ENCODE peak calls at places on chromosome 17, in six cellular contexts. N is neural progenitor cell, L is PC-3, C is MM.1S, G is HCT116, T is SK-N-SH. W is an unnamed sample.

GRCh38 chr17:63426917-63427308 is 19.2 kb downstream of the CYB561 start:
- DNase-seq in G (no peak), C (no peak), N (no peak), T (no peak), L (no peak), W (no peak)

GRCh38 chr17:11272191-11272590 is 31.2 kb downstream of the SHISA6 start:
- DNase-seq in L (no peak), T (no peak), G (no peak), N (no peak), C (no peak), W (no peak)

GRCh38 chr17:16298140-16298662 is 55.1 kb downstream of the CENPV start:
- DNase-seq in N (no peak), T (no peak), G (no peak), L (no peak), C (no peak), W (no peak)

GRCh38 chr17:72460711-72461110 is 339.9 kb downstream of the SOX9 start:
- DNase-seq in N (no peak), C (no peak), L (peak; percentile 18), T (no peak), G (no peak), W (no peak)

GRCh38 chr17:64130559-64131001 is 636 bp upstream of the ERN1 start:
- DNase-seq in G (no peak), L (peak; percentile 49), C (no peak), N (no peak), T (no peak), W (peak; percentile 66)

GRCh38 chr17:7307686-7308624 is 527 bp downstream of the EIF5A start:
- DNase-seq in L (peak; percentile 35), T (peak; percentile 68), G (no peak), N (peak; percentile 55), C (peak; percentile 43), W (peak; percentile 79)

GRCh38 chr17:68462381-68463210 is 5.3 kb upstream of the WIPI1 start:
- DNase-seq in G (peak; percentile 92), N (peak; percentile 96), L (peak; percentile 96), C (peak; percentile 88), T (peak; percentile 83), W (peak; percentile 95)

GRCh38 chr17:29589524-29590260 is at the start of gene GIT1:
- DNase-seq in N (peak; percentile 97), C (peak; percentile 89), T (peak; percentile 98), G (peak; percentile 59), L (peak; percentile 85), W (peak; percentile 96)

GRCh38 chr17:21191698-21192097 is 22.3 kb downstream of the TMEM11 start:
- DNase-seq in L (no peak), G (no peak), T (peak; percentile 52), N (no peak), C (peak; percentile 18), W (no peak)

GRCh38 chr17:66783656-66784381 is 51.1 kb upstream of the CACNG5 start:
- DNase-seq in C (no peak), L (no peak), T (no peak), G (no peak), N (no peak), W (no peak)

GRCh38 chr17:75596320-75597087 is 8.9 kb downstream of the MYO15B start:
- DNase-seq in N (no peak), G (no peak), T (no peak), C (no peak), L (no peak), W (no peak)

GRCh38 chr17:35057332-35057915 is 6.1 kb downstream of the RFFL start:
- DNase-seq in C (no peak), L (peak; percentile 69), T (no peak), G (no peak), N (no peak), W (no peak)

GRCh38 chr17:33154869-33155455 is 138.1 kb downstream of the ASIC2 start:
- DNase-seq in N (no peak), C (no peak), T (no peak), G (no peak), L (no peak), W (no peak)

GRCh38 chr17:16486373-16487250 is 5.4 kb downstream of the LRRC75A start:
- DNase-seq in G (no peak), T (peak; percentile 81), L (peak; percentile 96), C (no peak), N (peak; percentile 56), W (peak; percentile 77)

GRCh38 chr17:8979715-8980114 is 14.2 kb upstream of the PIK3R5 start:
- DNase-seq in G (no peak), N (no peak), L (no peak), C (no peak), T (no peak), W (no peak)

GRCh38 chr17:64332502-64332901 is 58.2 kb downstream of the PECAM1 start:
- DNase-seq in L (peak; percentile 82), G (no peak), N (no peak), T (no peak), C (no peak), W (no peak)

GRCh38 chr17:34254146-34254545 is 939 bp upstream of the CCL2 start:
- DNase-seq in T (no peak), N (no peak), C (no peak), G (no peak), L (no peak), W (peak; percentile 89)

GRCh38 chr17:1368588-1368987 is 31.4 kb downstream of the YWHAE start:
- DNase-seq in L (no peak), N (no peak), G (no peak), C (no peak), T (no peak), W (no peak)

GRCh38 chr17:37792787-37793186 is 47.9 kb upstream of the HNF1B start:
- DNase-seq in L (no peak), T (no peak), G (no peak), C (no peak), N (peak; percentile 27), W (peak; percentile 60)

GRCh38 chr17:42081516-42082129 is 16.6 kb downstream of the ZNF385C start:
- DNase-seq in T (no peak), G (no peak), C (no peak), L (no peak), N (no peak), W (no peak)

GRCh38 chr17:27456681-27457404 is 595 bp downstream of the KSR1 start:
- DNase-seq in N (peak; percentile 32), L (no peak), T (peak; percentile 54), C (no peak), G (no peak), W (peak; percentile 38)

GRCh38 chr17:7204828-7205461 is 14.7 kb downstream of the DLG4 start:
- DNase-seq in T (peak; percentile 99), L (no peak), G (peak; percentile 43), N (peak; percentile 99), C (peak; percentile 56), W (peak; percentile 84)

GRCh38 chr17:37710344-37710886 is 34.4 kb downstream of the HNF1B start:
- DNase-seq in N (peak; percentile 94), G (peak; percentile 22), T (peak; percentile 40), C (no peak), L (peak; percentile 10), W (peak; percentile 56)

GRCh38 chr17:38536661-38537060 is 69.1 kb downstream of the SRCIN1 start:
- DNase-seq in T (no peak), G (no peak), L (no peak), N (no peak), C (no peak), W (no peak)

GRCh38 chr17:50210249-50211225 is 9.1 kb upstream of the COL1A1 start:
- DNase-seq in G (no peak), N (peak; percentile 48), C (no peak), T (peak; percentile 75), L (peak; percentile 84), W (peak; percentile 97)

GRCh38 chr17:1110844-1111598 is 68.8 kb downstream of the ABR start:
- DNase-seq in T (peak; percentile 65), G (peak; percentile 88), N (no peak), L (peak; percentile 87), C (no peak), W (peak; percentile 88)

GRCh38 chr17:42233994-42234393 is 39.7 kb upstream of the GHDC start:
- DNase-seq in N (no peak), L (no peak), G (no peak), T (no peak), C (no peak), W (no peak)

GRCh38 chr17:80367510-80367909 is 47.5 kb upstream of the ENDOV start:
- DNase-seq in G (no peak), T (no peak), C (no peak), L (no peak), N (no peak), W (no peak)

GRCh38 chr17:56812971-56813388 is 20.7 kb downstream of the C17orf67 start:
- DNase-seq in L (no peak), N (no peak), T (peak; percentile 55), C (no peak), G (no peak), W (no peak)

GRCh38 chr17:1203111-1203966 is 23.6 kb upstream of the ABR start:
- DNase-seq in C (no peak), G (no peak), T (peak; percentile 100), L (peak; percentile 56), N (peak; percentile 94), W (peak; percentile 92)

GRCh38 chr17:67211742-67212141 is 33.3 kb downstream of the HELZ start:
- DNase-seq in L (no peak), G (no peak), C (no peak), N (no peak), T (no peak), W (peak; percentile 59)

GRCh38 chr17:77054926-77055325 is 85.8 kb upstream of the SEC14L1 start:
- DNase-seq in L (no peak), C (no peak), T (peak; percentile 87), G (no peak), N (peak; percentile 16), W (no peak)

GRCh38 chr17:77045441-77046041 is 95.2 kb upstream of the SEC14L1 start:
- DNase-seq in G (no peak), L (peak; percentile 54), N (no peak), T (no peak), C (no peak), W (peak; percentile 61)

GRCh38 chr17:77049440-77049839 is 91.3 kb upstream of the SEC14L1 start:
- DNase-seq in L (no peak), C (no peak), T (no peak), G (peak; percentile 24), N (no peak), W (peak; percentile 40)
- TF ChIP-seq EZH2phosphoT487 in L (no peak), C (no peak), T (no peak), G (no peak), N (no peak), W (no peak)

GRCh38 chr17:48731355-48731754 is 2.8 kb upstream of the HOXB13 start:
- DNase-seq in T (no peak), N (no peak), L (peak; percentile 43), C (no peak), G (no peak), W (no peak)
- H3K9ac ChIP-seq in T (no peak overlapping the region), N (no peak overlapping the region), L (no peak overlapping the region), C (no peak overlapping the region), G (no peak overlapping the region), W (no peak overlapping the region)

DNA sequence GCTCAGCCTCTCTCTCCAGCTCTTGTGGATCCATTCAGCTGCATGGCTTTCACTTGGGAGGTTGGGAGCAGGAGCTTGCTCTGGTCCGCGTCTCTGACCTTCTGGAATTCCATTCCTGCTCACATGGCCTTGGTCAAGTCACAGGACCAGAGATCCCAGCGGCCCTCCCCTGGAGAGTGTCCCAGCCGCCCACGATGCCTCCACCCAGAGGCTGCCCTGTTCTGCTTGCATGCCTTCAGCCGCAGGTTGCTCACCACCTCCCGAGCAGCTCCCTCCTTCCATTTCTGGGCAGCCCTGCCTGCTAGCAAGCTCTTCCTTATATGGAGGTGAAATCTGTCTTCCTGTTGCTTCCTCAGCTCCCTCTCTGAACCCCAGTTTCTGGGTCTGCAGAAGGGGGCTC is 32.6 kb downstream of the RAI1 start:
- DNase-seq in G (no peak), L (no peak), N (no peak), T (no peak), C (no peak), W (peak; percentile 88)
- TF ChIP-seq EZH2phosphoT487 in G (no peak), L (no peak), N (no peak), T (no peak), C (no peak), W (no peak)

GRCh38 chr17:58632324-58633314 is 59.2 kb downstream of the TEX14 start:
- DNase-seq in T (no peak), L (no peak), C (no peak), N (no peak), G (no peak), W (no peak)
- H3K9ac ChIP-seq in T (peak overlapping the region; percentile 66), L (peak overlapping the region; percentile 77), C (peak overlapping the region; percentile 62), N (peak overlapping the region; percentile 91), G (peak overlapping the region; percentile 64), W (peak overlapping the region; percentile 91)